ENCODE peak calls at places on chromosomes 3 and 15, in five cellular contexts. One of them, this sample, is unnamed.
A peak's percentile ranks its signal among the peaks of the same experiment; 100 is the strongest.

GRCh38 chr3:71616571-71617021 is 33.1 kb upstream of the FOXP1 start:
- DNase-seq in lower lobe of right lung: no peak
- DNase-seq in GM12878: no peak
- DNase-seq in dorsolateral prefrontal cortex: peak; percentile 50
- DNase-seq in heart left ventricle: no peak
- DNase-seq in this sample: no peak

GRCh38 chr3:141499965-141500364 is 13.1 kb downstream of the RASA2 start:
- DNase-seq in GM12878: no peak
- DNase-seq in heart left ventricle: no peak
- DNase-seq in lower lobe of right lung: no peak
- DNase-seq in dorsolateral prefrontal cortex: no peak
- DNase-seq in this sample: no peak

GRCh38 chr3:139299261-139300132 is 44.3 kb upstream of the MRPS22 start:
- DNase-seq in GM12878: no peak
- DNase-seq in heart left ventricle: no peak
- DNase-seq in dorsolateral prefrontal cortex: no peak
- DNase-seq in lower lobe of right lung: no peak
- DNase-seq in this sample: no peak

GRCh38 chr3:128080323-128080898 is 28.2 kb downstream of the SEC61A1 start:
- DNase-seq in GM12878: no peak
- DNase-seq in dorsolateral prefrontal cortex: no peak
- DNase-seq in lower lobe of right lung: no peak
- DNase-seq in heart left ventricle: no peak
- DNase-seq in this sample: peak; percentile 26

GRCh38 chr15:45377630-45378148 is 655 bp downstream of the GATM start:
- DNase-seq in dorsolateral prefrontal cortex: peak; percentile 57
- DNase-seq in lower lobe of right lung: no peak
- DNase-seq in heart left ventricle: peak; percentile 69
- DNase-seq in GM12878: no peak
- DNase-seq in this sample: no peak

GRCh38 chr15:96053039-96054021 is 277.2 kb upstream of the NR2F2 start:
- DNase-seq in lower lobe of right lung: peak; percentile 70
- DNase-seq in dorsolateral prefrontal cortex: no peak
- DNase-seq in GM12878: no peak
- DNase-seq in heart left ventricle: peak; percentile 82
- DNase-seq in this sample: no peak

GRCh38 chr3:179528786-179529185 is 33.9 kb upstream of the ACTL6A start:
- DNase-seq in lower lobe of right lung: no peak
- DNase-seq in heart left ventricle: no peak
- DNase-seq in dorsolateral prefrontal cortex: no peak
- DNase-seq in GM12878: no peak
- DNase-seq in this sample: no peak

GRCh38 chr15:78162038-78162437 is 12.9 kb downstream of the IDH3A start:
- DNase-seq in dorsolateral prefrontal cortex: no peak
- DNase-seq in lower lobe of right lung: no peak
- DNase-seq in GM12878: no peak
- DNase-seq in heart left ventricle: no peak
- DNase-seq in this sample: no peak

GRCh38 chr3:89525597-89525996 is 418.2 kb downstream of the EPHA3 start:
- DNase-seq in dorsolateral prefrontal cortex: no peak
- DNase-seq in lower lobe of right lung: no peak
- DNase-seq in heart left ventricle: no peak
- DNase-seq in GM12878: no peak
- DNase-seq in this sample: no peak

GRCh38 chr3:61960976-61961375 is 399.6 kb downstream of the PTPRG start:
- DNase-seq in lower lobe of right lung: no peak
- DNase-seq in GM12878: no peak
- DNase-seq in heart left ventricle: no peak
- DNase-seq in dorsolateral prefrontal cortex: no peak
- DNase-seq in this sample: no peak

GRCh38 chr3:123605789-123606234 is 21.0 kb upstream of the HACD2 start:
- DNase-seq in lower lobe of right lung: no peak
- DNase-seq in GM12878: peak; percentile 55
- DNase-seq in heart left ventricle: no peak
- DNase-seq in dorsolateral prefrontal cortex: no peak
- DNase-seq in this sample: no peak

GRCh38 chr3:70980646-70981031 is 602.9 kb downstream of the FOXP1 start:
- DNase-seq in GM12878: no peak
- DNase-seq in lower lobe of right lung: no peak
- DNase-seq in dorsolateral prefrontal cortex: no peak
- DNase-seq in heart left ventricle: no peak
- DNase-seq in this sample: no peak

GRCh38 chr3:129003578-129004112 is 2.5 kb downstream of the EFCC1 start:
- DNase-seq in lower lobe of right lung: peak; percentile 80
- DNase-seq in GM12878: no peak
- DNase-seq in heart left ventricle: no peak
- DNase-seq in dorsolateral prefrontal cortex: no peak
- DNase-seq in this sample: no peak

GRCh38 chr15:41607033-41607432 is 48.0 kb downstream of the TYRO3 start:
- DNase-seq in lower lobe of right lung: no peak
- DNase-seq in dorsolateral prefrontal cortex: no peak
- DNase-seq in GM12878: no peak
- DNase-seq in heart left ventricle: no peak
- DNase-seq in this sample: no peak

GRCh38 chr3:8972614-8973013 is 9.3 kb upstream of the RAD18 start:
- DNase-seq in GM12878: no peak
- DNase-seq in dorsolateral prefrontal cortex: no peak
- DNase-seq in heart left ventricle: no peak
- DNase-seq in lower lobe of right lung: no peak
- DNase-seq in this sample: no peak

GRCh38 chr3:129989391-129989790 is 14.9 kb downstream of the TRH start:
- DNase-seq in GM12878: no peak
- DNase-seq in dorsolateral prefrontal cortex: no peak
- DNase-seq in lower lobe of right lung: no peak
- DNase-seq in heart left ventricle: no peak
- DNase-seq in this sample: no peak

GRCh38 chr3:60090536-60090935 is 1040.7 kb upstream of the CFAP20DC start:
- DNase-seq in lower lobe of right lung: no peak
- DNase-seq in GM12878: no peak
- DNase-seq in dorsolateral prefrontal cortex: no peak
- DNase-seq in heart left ventricle: no peak
- DNase-seq in this sample: no peak

GRCh38 chr15:49045691-49046112 is 544 bp downstream of the SECISBP2L start:
- DNase-seq in lower lobe of right lung: no peak
- DNase-seq in dorsolateral prefrontal cortex: no peak
- DNase-seq in GM12878: peak; percentile 48
- DNase-seq in heart left ventricle: no peak
- DNase-seq in this sample: no peak

GRCh38 chr3:161957467-161957866 is 460.9 kb downstream of the OTOL1 start:
- DNase-seq in GM12878: no peak
- DNase-seq in lower lobe of right lung: no peak
- DNase-seq in heart left ventricle: no peak
- DNase-seq in dorsolateral prefrontal cortex: no peak
- DNase-seq in this sample: no peak

GRCh38 chr3:170690133-170690981 is 104.5 kb upstream of the SLC7A14 start:
- DNase-seq in heart left ventricle: peak; percentile 68
- DNase-seq in dorsolateral prefrontal cortex: peak; percentile 82
- DNase-seq in lower lobe of right lung: peak; percentile 79
- DNase-seq in GM12878: no peak
- DNase-seq in this sample: no peak

GRCh38 chr3:14691719-14692118 is 16.8 kb downstream of the C3orf20 start:
- DNase-seq in dorsolateral prefrontal cortex: no peak
- DNase-seq in heart left ventricle: no peak
- DNase-seq in lower lobe of right lung: no peak
- DNase-seq in GM12878: no peak
- DNase-seq in this sample: no peak

GRCh38 chr3:140510303-140510861 is 167.5 kb upstream of the TRIM42 start:
- DNase-seq in lower lobe of right lung: no peak
- DNase-seq in heart left ventricle: no peak
- DNase-seq in GM12878: no peak
- DNase-seq in dorsolateral prefrontal cortex: no peak
- DNase-seq in this sample: no peak

GRCh38 chr3:150365132-150365604 is 42.9 kb upstream of the TSC22D2 start:
- DNase-seq in lower lobe of right lung: no peak
- DNase-seq in GM12878: peak; percentile 53
- DNase-seq in dorsolateral prefrontal cortex: no peak
- DNase-seq in heart left ventricle: no peak
- DNase-seq in this sample: no peak

GRCh38 chr3:152120606-152121291 is 148.0 kb upstream of the MBNL1 start:
- DNase-seq in heart left ventricle: no peak
- DNase-seq in lower lobe of right lung: no peak
- DNase-seq in GM12878: no peak
- DNase-seq in dorsolateral prefrontal cortex: no peak
- DNase-seq in this sample: no peak

GRCh38 chr15:94792166-94792565 is 560.8 kb downstream of the MCTP2 start:
- DNase-seq in GM12878: no peak
- DNase-seq in dorsolateral prefrontal cortex: no peak
- DNase-seq in lower lobe of right lung: no peak
- DNase-seq in heart left ventricle: no peak
- DNase-seq in this sample: no peak

GRCh38 chr15:81312790-81313543 is 11.0 kb downstream of the STARD5 start:
- DNase-seq in heart left ventricle: peak; percentile 80
- DNase-seq in lower lobe of right lung: peak; percentile 73
- DNase-seq in GM12878: no peak
- DNase-seq in dorsolateral prefrontal cortex: peak; percentile 86
- DNase-seq in this sample: peak; percentile 95

GRCh38 chr3:100463002-100463401 is 29.4 kb upstream of the TMEM45A start:
- DNase-seq in dorsolateral prefrontal cortex: no peak
- DNase-seq in heart left ventricle: no peak
- DNase-seq in lower lobe of right lung: no peak
- DNase-seq in GM12878: peak; percentile 35
- DNase-seq in this sample: no peak

GRCh38 chr15:84715442-84716035 is 400 bp downstream of the SEC11A start:
- DNase-seq in GM12878: no peak
- DNase-seq in lower lobe of right lung: no peak
- DNase-seq in dorsolateral prefrontal cortex: no peak
- DNase-seq in heart left ventricle: no peak
- DNase-seq in this sample: no peak

DNA sequence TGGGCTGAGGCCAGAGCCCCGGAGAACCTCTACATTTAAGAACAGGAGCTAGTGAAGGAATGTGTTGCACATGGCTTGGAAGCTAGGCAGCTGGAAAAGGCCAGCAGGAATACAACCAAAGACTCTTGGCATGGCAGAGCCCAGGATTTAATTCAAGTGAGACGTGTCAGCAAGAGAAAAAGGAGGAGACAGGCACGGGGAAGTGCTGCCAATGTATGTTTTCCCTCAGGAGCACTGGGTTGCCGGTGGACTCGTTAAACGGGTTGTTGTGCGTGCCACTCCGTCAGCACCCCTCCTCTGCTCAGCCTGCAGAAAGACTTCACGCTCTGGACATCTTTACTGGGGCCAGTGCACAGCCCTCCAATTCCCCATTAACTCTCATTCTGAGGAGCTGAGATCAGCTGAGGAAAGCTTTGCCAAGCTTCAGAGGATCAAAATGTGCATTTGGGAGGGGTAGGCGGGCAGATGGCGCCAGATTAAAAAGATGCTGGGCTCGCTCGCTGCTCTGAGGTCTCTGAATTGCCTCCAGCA is 103.7 kb downstream of the PDZRN3 start:
- DNase-seq in heart left ventricle: peak; percentile 50
- DNase-seq in GM12878: no peak
- DNase-seq in lower lobe of right lung: no peak
- DNase-seq in dorsolateral prefrontal cortex: peak; percentile 64
- DNase-seq in this sample: peak; percentile 79
- TF ChIP-seq CTCF in heart left ventricle: no peak
- TF ChIP-seq CTCF in GM12878: no peak
- TF ChIP-seq CTCF in lower lobe of right lung: no peak
- TF ChIP-seq CTCF in dorsolateral prefrontal cortex: no peak
- TF ChIP-seq CTCF in this sample: no peak

DNA sequence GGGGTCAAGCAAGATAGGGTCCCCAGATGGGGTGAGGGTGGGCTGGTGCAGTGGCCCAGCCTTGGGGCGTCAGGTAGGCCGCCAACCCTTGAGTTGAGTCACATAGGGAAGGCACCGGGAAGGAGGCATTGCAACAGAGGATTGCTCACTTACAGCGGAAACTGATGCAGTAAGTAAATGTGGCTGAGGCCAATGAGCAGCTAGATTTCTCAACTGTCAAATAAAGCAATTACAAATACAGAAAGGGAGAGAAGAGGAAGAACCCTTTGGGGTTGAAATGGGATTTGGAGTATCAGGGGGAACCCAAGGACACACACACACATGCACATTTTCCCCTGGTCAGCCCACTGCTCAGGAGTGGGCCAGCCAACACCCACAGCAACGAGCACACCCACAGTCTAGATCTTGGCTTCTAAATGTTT is 44.0 kb downstream of the CHSY1 start:
- DNase-seq in heart left ventricle: no peak
- DNase-seq in lower lobe of right lung: no peak
- DNase-seq in GM12878: no peak
- DNase-seq in dorsolateral prefrontal cortex: no peak
- DNase-seq in this sample: no peak
- H3K4me3 ChIP-seq in heart left ventricle: no peak overlapping the region
- H3K4me3 ChIP-seq in lower lobe of right lung: no peak overlapping the region
- H3K4me3 ChIP-seq in GM12878: no peak overlapping the region
- H3K4me3 ChIP-seq in dorsolateral prefrontal cortex: no peak overlapping the region
- H3K4me3 ChIP-seq in this sample: no peak overlapping the region

GRCh38 chr15:47762621-47763020 is 45.3 kb downstream of the SEMA6D start:
- DNase-seq in dorsolateral prefrontal cortex: no peak
- DNase-seq in heart left ventricle: no peak
- DNase-seq in lower lobe of right lung: no peak
- DNase-seq in GM12878: no peak
- DNase-seq in this sample: no peak

GRCh38 chr15:47753591-47753990 is 36.3 kb downstream of the SEMA6D start:
- DNase-seq in heart left ventricle: no peak
- DNase-seq in dorsolateral prefrontal cortex: no peak
- DNase-seq in lower lobe of right lung: no peak
- DNase-seq in GM12878: no peak
- DNase-seq in this sample: no peak

GRCh38 chr15:47756872-47757271 is 39.6 kb downstream of the SEMA6D start:
- DNase-seq in lower lobe of right lung: no peak
- DNase-seq in GM12878: no peak
- DNase-seq in dorsolateral prefrontal cortex: peak; percentile 66
- DNase-seq in heart left ventricle: no peak
- DNase-seq in this sample: no peak

GRCh38 chr15:47754312-47754711 is 37.0 kb downstream of the SEMA6D start:
- DNase-seq in lower lobe of right lung: no peak
- DNase-seq in dorsolateral prefrontal cortex: no peak
- DNase-seq in heart left ventricle: no peak
- DNase-seq in GM12878: no peak
- DNase-seq in this sample: no peak

GRCh38 chr15:47757331-47757730 is 40.0 kb downstream of the SEMA6D start:
- DNase-seq in GM12878: no peak
- DNase-seq in lower lobe of right lung: no peak
- DNase-seq in heart left ventricle: no peak
- DNase-seq in dorsolateral prefrontal cortex: no peak
- DNase-seq in this sample: no peak
- H3K27ac ChIP-seq in GM12878: no peak overlapping the region
- H3K27ac ChIP-seq in lower lobe of right lung: no peak overlapping the region
- H3K27ac ChIP-seq in heart left ventricle: no peak overlapping the region
- H3K27ac ChIP-seq in dorsolateral prefrontal cortex: no peak overlapping the region
- H3K27ac ChIP-seq in this sample: no peak overlapping the region

GRCh38 chr3:42751609-42752008 is 21.4 kb downstream of the CCDC13 start:
- DNase-seq in heart left ventricle: no peak
- DNase-seq in GM12878: no peak
- DNase-seq in dorsolateral prefrontal cortex: no peak
- DNase-seq in lower lobe of right lung: no peak
- DNase-seq in this sample: peak; percentile 65

GRCh38 chr3:42750834-42751233 is 22.2 kb downstream of the CCDC13 start:
- DNase-seq in lower lobe of right lung: no peak
- DNase-seq in GM12878: no peak
- DNase-seq in dorsolateral prefrontal cortex: no peak
- DNase-seq in heart left ventricle: no peak
- DNase-seq in this sample: peak; percentile 47

GRCh38 chr3:42749025-42749752 is 23.9 kb downstream of the CCDC13 start:
- DNase-seq in GM12878: no peak
- DNase-seq in heart left ventricle: no peak
- DNase-seq in lower lobe of right lung: no peak
- DNase-seq in dorsolateral prefrontal cortex: no peak
- DNase-seq in this sample: peak; percentile 67

GRCh38 chr3:42747581-42747980 is 25.5 kb downstream of the CCDC13 start:
- DNase-seq in GM12878: no peak
- DNase-seq in lower lobe of right lung: no peak
- DNase-seq in heart left ventricle: no peak
- DNase-seq in dorsolateral prefrontal cortex: no peak
- DNase-seq in this sample: peak; percentile 65

GRCh38 chr3:42749753-42750231 is 23.3 kb downstream of the CCDC13 start:
- DNase-seq in lower lobe of right lung: no peak
- DNase-seq in heart left ventricle: no peak
- DNase-seq in dorsolateral prefrontal cortex: no peak
- DNase-seq in GM12878: no peak
- DNase-seq in this sample: peak; percentile 75
- TF ChIP-seq CTCF in lower lobe of right lung: peak; percentile 39
- TF ChIP-seq CTCF in heart left ventricle: peak; percentile 38
- TF ChIP-seq CTCF in dorsolateral prefrontal cortex: peak; percentile 62
- TF ChIP-seq CTCF in GM12878: peak; percentile 53
- TF ChIP-seq CTCF in this sample: no peak

This sample was measured in coronary artery.